ENCODE peak calls at places on chromosome 22, in nine cellular contexts. Z is epithelial cell of esophagus; G is KBM-7; S is anterior cingulate cortex; E is H7; P is mucosa of gallbladder; F is left ventricle myocardium superior; M is activated CD4-positive, alpha-beta T cell treated with anti-CD3 and anti-CD28 coated beads, Interleukin-2, amount 50 U/mL, for 24 hours; H is WTC11. O is an unnamed sample.

GRCh38 chr22:23110922-23111527 is 30.8 kb downstream of the RSPH14 start:
- DNase-seq in M (no peak), E (no peak), F (no peak), S (no peak), Z (peak), G (no peak), H (no peak), P (no peak), O (no peak)

GRCh38 chr22:23565942-23566715 is 14.0 kb downstream of the IGLL1 start:
- DNase-seq in Z (no peak), G (peak), H (peak), F (no peak), M (no peak), E (peak), S (no peak), P (no peak), O (no peak)

GRCh38 chr22:38775656-38776055 is 18.3 kb downstream of the DNAL4 start:
- DNase-seq in S (no peak), H (no peak), G (no peak), M (no peak), E (peak), F (no peak), P (no peak), Z (no peak), O (no peak)

GRCh38 chr22:28316014-28316413 is 363.6 kb downstream of the TTC28 start:
- DNase-seq in F (no peak), Z (peak), M (no peak), G (peak), H (no peak), E (no peak), P (no peak), S (no peak), O (no peak)

GRCh38 chr22:37428649-37429586 is 1.6 kb upstream of the ELFN2 start:
- DNase-seq in E (peak), F (peak), S (no peak), M (no peak), H (peak), Z (peak), P (peak), G (peak), O (peak)

GRCh38 chr22:32237905-32238304 is 17.2 kb downstream of the SLC5A4 start:
- DNase-seq in Z (no peak), G (no peak), S (no peak), E (no peak), P (no peak), M (no peak), F (no peak), H (no peak), O (no peak)

GRCh38 chr22:40533712-40534378 is 102.7 kb downstream of the MRTFA start:
- DNase-seq in P (no peak), F (no peak), S (no peak), M (no peak), H (no peak), E (peak), Z (peak), G (peak), O (no peak)

GRCh38 chr22:47854226-47854625 is 1091.8 kb downstream of the TBC1D22A start:
- DNase-seq in P (no peak), E (no peak), S (no peak), G (no peak), M (no peak), F (no peak), Z (no peak), H (no peak), O (no peak)

GRCh38 chr22:42877597-42878340 is 20.7 kb upstream of the ARFGAP3 start:
- DNase-seq in E (no peak), G (no peak), P (no peak), S (no peak), M (no peak), Z (no peak), H (no peak), F (no peak), O (no peak)

O was measured in heart left ventricle.